ENCODE peak calls at places on chromosomes 13 and 19, in four cellular contexts. Z, C, M and Q are unnamed samples.
A peak's percentile ranks its signal among the peaks of the same experiment; 100 is the strongest.

GRCh38 chr19:16739546-16739945 is 19.9 kb downstream of the NWD1 start:
- DNase-seq in Z (peak; percentile 59), C (no peak), M (no peak), Q (no peak)

GRCh38 chr19:33550741-33551140 is 29.1 kb upstream of the PEPD start:
- DNase-seq in Z (no peak), C (no peak), M (no peak), Q (no peak)

GRCh38 chr13:25249001-25249543 is 38.2 kb downstream of the MTMR6 start:
- DNase-seq in Z (peak; percentile 53), C (no peak), M (no peak), Q (peak; percentile 82)

GRCh38 chr19:15769586-15769985 is 17.9 kb upstream of the OR10H5 start:
- DNase-seq in Z (no peak), C (no peak), M (no peak), Q (no peak)

GRCh38 chr13:33379597-33379996 is 94.0 kb upstream of the STARD13 start:
- DNase-seq in Z (no peak), C (no peak), M (no peak), Q (no peak)

GRCh38 chr13:45411226-45411625 is 6.9 kb downstream of the SLC25A30 start:
- DNase-seq in Z (no peak), C (no peak), M (no peak), Q (no peak)

GRCh38 chr13:112582305-112582704 is 5.6 kb downstream of the TUBGCP3 start:
- DNase-seq in Z (no peak), C (no peak), M (no peak), Q (no peak)

GRCh38 chr19:46821512-46822359 is 28.9 kb downstream of the AP2S1 start:
- DNase-seq in Z (peak; percentile 16), C (peak; percentile 49), M (no peak), Q (peak; percentile 41)

GRCh38 chr19:28468701-28469459 is 744.1 kb downstream of the UQCRFS1 start:
- DNase-seq in Z (peak; percentile 48), C (no peak), M (no peak), Q (peak; percentile 24)

GRCh38 chr19:6707658-6708018 is 12.8 kb downstream of the C3 start:
- DNase-seq in Z (no peak), C (no peak), M (no peak), Q (no peak)

GRCh38 chr13:46655727-46656180 is 102.8 kb downstream of the LRCH1 start:
- DNase-seq in Z (peak; percentile 28), C (no peak), M (no peak), Q (no peak)
- H3K4me3 ChIP-seq in Z (no peak overlapping the region), C (peak overlapping the region; percentile 6), M (no peak overlapping the region), Q (no peak overlapping the region)

GRCh38 chr19:5594521-5594950 is 26.8 kb upstream of the TINCR start:
- DNase-seq in Z (no peak), C (no peak), M (no peak), Q (no peak)
- H3K36me3 ChIP-seq in Z (no peaks in the 10 kb centered on the region), C (peaks cover 59% of the 10 kb centered on the region), M (peaks cover 60% of the 10 kb centered on the region), Q (peaks cover 96% of the 10 kb centered on the region)

GRCh38 chr13:61734683-61735082 is 319.0 kb upstream of the PCDH20 start:
- DNase-seq in Z (no peak), C (no peak), M (no peak), Q (no peak)
- TF ChIP-seq CTCF in Z (no peak), C (no peak), M (no peak), Q (no peak)

DNA sequence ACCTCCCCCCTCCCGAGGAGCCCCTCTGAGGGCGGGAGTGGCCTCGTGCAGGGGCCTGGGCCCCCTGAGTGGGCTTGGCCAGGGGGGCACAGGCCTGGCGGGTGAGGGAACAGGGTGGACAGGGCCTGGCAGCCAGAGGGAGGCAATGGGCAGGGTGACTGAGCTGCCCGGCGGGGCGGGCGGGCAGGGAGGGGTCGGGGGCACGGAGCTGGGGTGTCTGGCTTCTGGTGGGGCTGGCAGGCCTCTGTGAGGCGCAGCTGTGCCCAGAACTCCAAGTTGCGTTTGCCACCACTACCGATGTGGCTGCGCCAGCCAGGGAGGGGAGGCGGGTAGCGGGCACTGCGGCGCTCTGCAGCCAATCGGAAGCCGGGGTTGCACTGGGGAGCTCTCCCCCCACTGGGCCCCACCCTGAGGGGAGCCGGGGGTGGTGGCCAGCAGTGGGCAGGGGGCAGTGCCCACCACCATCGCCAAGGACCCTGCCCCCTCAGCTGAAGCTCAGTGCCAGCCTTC is 7.2 kb downstream of the NFIX start:
- DNase-seq in Z (no peak), C (peak; percentile 79), M (no peak), Q (no peak)
- H3K4me3 ChIP-seq in Z (no peak overlapping the region), C (peak overlapping the region; percentile 39), M (no peak overlapping the region), Q (no peak overlapping the region)

GRCh38 chr13:48746816-48747215 is 93.1 kb downstream of the CYSLTR2 start:
- DNase-seq in Z (no peak), C (peak; percentile 37), M (no peak), Q (no peak)

GRCh38 chr13:48748681-48749080 is 95.0 kb downstream of the CYSLTR2 start:
- DNase-seq in Z (no peak), C (no peak), M (no peak), Q (no peak)

GRCh38 chr13:48750588-48751383 is 97.1 kb downstream of the CYSLTR2 start:
- DNase-seq in Z (no peak), C (peak; percentile 76), M (no peak), Q (no peak)

GRCh38 chr13:48749699-48750473 is 96.2 kb downstream of the CYSLTR2 start:
- DNase-seq in Z (peak; percentile 62), C (peak; percentile 87), M (peak; percentile 92), Q (no peak)

DNA sequence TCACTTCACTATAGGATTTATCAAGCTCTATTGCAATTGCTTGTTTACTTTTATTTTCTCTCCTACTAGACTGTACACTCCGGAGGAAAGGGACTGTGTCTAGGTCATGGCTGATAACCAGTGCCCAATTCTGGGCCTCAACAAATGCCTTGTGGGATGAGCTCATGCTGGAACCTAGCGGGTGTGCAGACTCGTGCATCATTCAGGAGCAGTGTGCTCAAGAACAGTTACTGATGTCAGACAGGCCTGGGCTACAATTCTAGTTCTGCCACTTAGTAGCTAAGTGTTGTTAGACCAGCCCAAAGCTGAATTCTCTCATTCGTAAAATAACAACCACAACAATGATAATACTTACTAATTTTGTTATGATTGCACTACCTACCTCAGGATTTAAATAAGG is 95.4 kb downstream of the CYSLTR2 start:
- DNase-seq in Z (no peak), C (peak; percentile 43), M (no peak), Q (no peak)
- H3K36me3 ChIP-seq in Z (no peaks in the 10 kb centered on the region), C (no peaks in the 10 kb centered on the region), M (no peaks in the 10 kb centered on the region), Q (no peaks in the 10 kb centered on the region)

DNA sequence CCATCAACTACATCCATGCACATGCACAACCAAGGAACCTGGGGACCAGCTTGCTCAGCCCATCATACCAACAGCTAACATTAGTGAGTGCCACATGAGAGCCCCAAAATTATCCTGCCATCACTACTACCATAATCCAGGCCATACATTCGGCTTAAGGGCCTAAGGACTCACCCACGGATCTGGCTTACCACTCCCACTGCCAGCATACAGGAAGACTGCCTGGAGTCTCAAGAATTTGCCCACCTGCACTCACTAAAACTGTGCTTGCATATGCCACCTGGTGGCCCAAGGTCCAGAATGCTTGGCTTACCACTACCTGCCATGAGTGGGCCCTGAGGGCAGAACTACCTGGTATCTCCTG is 1562.9 kb upstream of the PRR20A start:
- DNase-seq in Z (no peak), C (no peak), M (no peak), Q (no peak)
- TF ChIP-seq CTCF in Z (peak; percentile 5), C (no peak), M (no peak), Q (no peak)

DNA sequence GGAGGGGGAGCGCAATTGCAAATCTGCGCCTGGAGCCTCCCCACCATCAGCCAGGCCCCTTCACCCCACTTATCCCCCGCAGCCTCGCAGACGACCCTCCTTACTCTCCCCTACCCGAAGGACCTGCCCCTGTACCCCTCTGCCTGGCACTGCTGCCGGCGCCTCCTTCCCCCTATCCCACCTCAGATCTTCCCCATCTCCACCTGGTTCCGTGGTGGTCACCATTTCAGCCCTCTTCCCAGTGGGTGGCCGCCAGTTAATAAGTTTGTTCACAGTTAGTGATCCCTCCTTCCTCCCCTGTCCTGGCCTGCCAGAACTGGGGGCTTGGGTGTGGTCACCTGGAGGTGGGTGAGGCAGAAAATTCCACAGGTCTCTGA is 397 bp downstream of the SLC44A2 start:
- DNase-seq in Z (peak; percentile 30), C (no peak), M (no peak), Q (no peak)
- H3K4me3 ChIP-seq in Z (peak overlapping the region; percentile 57), C (peak overlapping the region; percentile 65), M (peak overlapping the region; percentile 85), Q (peak overlapping the region; percentile 62)

GRCh38 chr13:114100446-114101320 is 31.7 kb downstream of the RASA3 start:
- DNase-seq in Z (no peak), C (peak; percentile 43), M (no peak), Q (peak; percentile 32)
- H3K36me3 ChIP-seq in Z (no peaks in the 10 kb centered on the region), C (no peaks in the 10 kb centered on the region), M (no peaks in the 10 kb centered on the region), Q (no peaks in the 10 kb centered on the region)

GRCh38 chr19:54421169-54421516 is 5.9 kb downstream of the TTYH1 start:
- DNase-seq in Z (no peak), C (no peak), M (no peak), Q (no peak)

GRCh38 chr19:54424201-54424600 is 8.9 kb downstream of the TTYH1 start:
- DNase-seq in Z (no peak), C (no peak), M (no peak), Q (no peak)

GRCh38 chr19:54421521-54421920 is 6.3 kb downstream of the TTYH1 start:
- DNase-seq in Z (no peak), C (no peak), M (no peak), Q (no peak)

GRCh38 chr19:54420383-54421168 is 5.3 kb downstream of the TTYH1 start:
- DNase-seq in Z (peak; percentile 96), C (peak; percentile 64), M (no peak), Q (no peak)

GRCh38 chr19:54422136-54422535 is 6.9 kb downstream of the TTYH1 start:
- DNase-seq in Z (no peak), C (no peak), M (no peak), Q (no peak)
- TF ChIP-seq CTCF in Z (no peak), C (no peak), M (no peak), Q (no peak)

GRCh38 chr19:45790942-45791341 is 1.7 kb downstream of the DMWD start:
- DNase-seq in Z (no peak), C (no peak), M (no peak), Q (no peak)

GRCh38 chr19:45794627-45795026 is 2.0 kb upstream of the DMWD start:
- DNase-seq in Z (no peak), C (no peak), M (no peak), Q (no peak)

GRCh38 chr19:45791744-45792481 is 732 bp downstream of the DMWD start:
- DNase-seq in Z (no peak), C (no peak), M (no peak), Q (no peak)

GRCh38 chr19:45792482-45793177 is at the start of gene DMWD:
- DNase-seq in Z (peak; percentile 100), C (peak; percentile 100), M (peak; percentile 87), Q (peak; percentile 99)

GRCh38 chr19:45793178-45793564 is 526 bp upstream of the DMWD start:
- DNase-seq in Z (no peak), C (no peak), M (no peak), Q (no peak)
- H3K4me3 ChIP-seq in Z (no peak overlapping the region), C (peak overlapping the region; percentile 96), M (no peak overlapping the region), Q (no peak overlapping the region)